ENCODE peak calls at places on chromosomes 2 and 18, in five cellular contexts. One of them, this sample, is unnamed.

GRCh38 chr18:74709451-74709850 is 111.8 kb downstream of the ZNF407 start:
- DNase-seq in T-helper 17 cell: no peak
- DNase-seq in fibroblast of lung: no peak
- DNase-seq in ascending aorta: no peak
- DNase-seq in hepatocyte: no peak
- DNase-seq in this sample: no peak

GRCh38 chr18:79949571-79950439 is 1.6 kb downstream of the SLC66A2 start:
- DNase-seq in T-helper 17 cell: no peak
- DNase-seq in fibroblast of lung: no peak
- DNase-seq in ascending aorta: peak; percentile 69
- DNase-seq in hepatocyte: no peak
- DNase-seq in this sample: no peak

GRCh38 chr2:187656123-187656522 is 101.9 kb upstream of the TFPI start:
- DNase-seq in T-helper 17 cell: no peak
- DNase-seq in fibroblast of lung: no peak
- DNase-seq in ascending aorta: no peak
- DNase-seq in hepatocyte: no peak
- DNase-seq in this sample: no peak

GRCh38 chr2:102025583-102026267 is 34.0 kb downstream of the IL1R2 start:
- DNase-seq in T-helper 17 cell: no peak
- DNase-seq in fibroblast of lung: no peak
- DNase-seq in ascending aorta: no peak
- DNase-seq in hepatocyte: no peak
- DNase-seq in this sample: no peak

GRCh38 chr2:198326431-198326830 is 522.0 kb downstream of the PLCL1 start:
- DNase-seq in T-helper 17 cell: no peak
- DNase-seq in fibroblast of lung: peak; percentile 29
- DNase-seq in ascending aorta: no peak
- DNase-seq in hepatocyte: no peak
- DNase-seq in this sample: peak; percentile 1

GRCh38 chr2:102603904-102604303 is 15.4 kb upstream of the SLC9A2 start:
- DNase-seq in T-helper 17 cell: no peak
- DNase-seq in fibroblast of lung: no peak
- DNase-seq in ascending aorta: no peak
- DNase-seq in hepatocyte: no peak
- DNase-seq in this sample: no peak

GRCh38 chr2:74947703-74948102 is 10.7 kb upstream of the POLE4 start:
- DNase-seq in T-helper 17 cell: no peak
- DNase-seq in fibroblast of lung: no peak
- DNase-seq in ascending aorta: no peak
- DNase-seq in hepatocyte: no peak
- DNase-seq in this sample: no peak

GRCh38 chr2:237883951-237884392 is 24.5 kb downstream of the RAMP1 start:
- DNase-seq in T-helper 17 cell: no peak
- DNase-seq in fibroblast of lung: no peak
- DNase-seq in ascending aorta: no peak
- DNase-seq in hepatocyte: no peak
- DNase-seq in this sample: no peak

GRCh38 chr2:235827585-235827992 is 333.7 kb downstream of the AGAP1 start:
- DNase-seq in T-helper 17 cell: no peak
- DNase-seq in fibroblast of lung: peak; percentile 80
- DNase-seq in ascending aorta: no peak
- DNase-seq in hepatocyte: peak; percentile 31
- DNase-seq in this sample: peak; percentile 7

This sample was measured in astrocyte of the spinal cord.